ENCODE peak calls at places on chromosomes 16 and 17, in five cellular contexts. K is PC-3, G is stomach, I is fibroblast of lung, J is tibial artery. Q is an unnamed sample.

GRCh38 chr16:278863-279366 is 1.5 kb upstream of the ARHGDIG start:
- DNase-seq in K (peak; percentile 59), G (peak; percentile 87), I (peak; percentile 51), J (no peak), Q (peak; percentile 27)

GRCh38 chr17:80277751-80278671 is 17.4 kb downstream of the RNF213 start:
- DNase-seq in K (no peak), G (no peak), I (peak; percentile 17), J (no peak), Q (peak; percentile 25)

GRCh38 chr17:7841309-7841621 is 7.2 kb downstream of the KDM6B start:
- DNase-seq in K (no peak), G (no peak), I (no peak), J (no peak), Q (no peak)

GRCh38 chr16:4388275-4389021 is 16.8 kb downstream of the VASN start:
- DNase-seq in K (no peak), G (no peak), I (no peak), J (peak; percentile 96), Q (no peak)

GRCh38 chr16:372584-372983 is 2.2 kb upstream of the MRPL28 start:
- DNase-seq in K (no peak), G (no peak), I (no peak), J (no peak), Q (no peak)

GRCh38 chr16:23080747-23081146 is 68.5 kb downstream of the USP31 start:
- DNase-seq in K (no peak), G (no peak), I (peak; percentile 6), J (no peak), Q (no peak)

GRCh38 chr17:6894206-6894528 is 62.6 kb upstream of the TEKT1 start:
- DNase-seq in K (no peak), G (no peak), I (no peak), J (no peak), Q (no peak)

GRCh38 chr17:1557355-1558095 is 5.1 kb downstream of the PITPNA start:
- DNase-seq in K (no peak), G (no peak), I (peak; percentile 61), J (no peak), Q (peak; percentile 44)

GRCh38 chr17:29357821-29358232 is 32.3 kb upstream of the TAOK1 start:
- DNase-seq in K (no peak), G (no peak), I (peak; percentile 48), J (no peak), Q (no peak)

GRCh38 chr16:3578121-3578520 is 918 bp upstream of the NLRC3 start:
- DNase-seq in K (no peak), G (no peak), I (no peak), J (no peak), Q (no peak)

GRCh38 chr17:30950669-30951399 is 20.0 kb upstream of the RNF135 start:
- DNase-seq in K (peak; percentile 46), G (peak; percentile 60), I (peak; percentile 65), J (peak; percentile 77), Q (peak; percentile 81)

GRCh38 chr16:69345923-69346322 is 5.7 kb downstream of the TMED6 start:
- DNase-seq in K (no peak), G (no peak), I (no peak), J (no peak), Q (no peak)

GRCh38 chr16:51302042-51302441 is 151.0 kb upstream of the SALL1 start:
- DNase-seq in K (no peak), G (no peak), I (no peak), J (no peak), Q (no peak)

DNA sequence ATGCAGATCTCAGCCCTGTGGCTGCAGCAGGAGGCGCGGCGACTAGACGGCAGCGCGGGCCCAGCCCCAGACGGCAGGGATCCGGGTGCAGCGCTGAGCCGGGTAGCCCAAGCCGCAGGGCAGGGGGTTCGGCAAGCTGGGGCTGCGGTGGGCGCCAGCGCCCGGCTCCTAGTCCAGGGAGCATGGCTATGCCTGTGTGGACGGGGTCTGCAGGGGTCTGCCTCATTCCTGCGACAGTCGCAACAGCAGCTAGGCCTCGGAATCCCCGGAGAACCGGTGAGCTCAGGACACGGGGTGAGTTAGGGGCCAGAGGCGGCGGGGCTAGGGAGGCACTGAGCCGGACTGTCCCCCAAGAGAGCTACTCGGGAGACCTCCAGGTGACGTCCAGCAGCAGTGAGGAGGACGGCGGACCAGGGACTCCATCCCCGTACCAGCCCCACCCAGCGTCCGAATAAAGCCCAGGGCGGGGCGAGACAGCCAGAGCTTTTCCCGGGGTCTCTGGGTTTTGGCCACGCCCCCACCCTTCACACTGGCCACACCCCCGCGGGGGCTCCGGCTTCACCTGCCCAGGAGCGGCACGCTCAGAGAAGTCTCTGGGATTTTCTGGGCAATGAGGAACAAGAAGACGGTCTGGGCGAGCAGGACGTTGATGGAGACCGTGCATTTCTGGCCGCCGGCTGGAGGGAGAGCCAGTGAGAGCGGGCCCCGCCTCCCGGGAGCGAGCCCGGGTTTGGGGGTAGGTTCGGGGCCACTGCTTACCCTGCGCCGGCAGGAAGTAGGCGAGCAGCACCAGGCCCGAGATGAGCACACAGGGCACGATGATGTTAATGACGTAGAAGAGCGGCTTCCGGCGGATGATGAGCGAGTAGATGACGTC is 1.1 kb downstream of the C17orf107 start:
- DNase-seq in K (no peak), G (peak; percentile 51), I (peak; percentile 21), J (no peak), Q (no peak)
- H3K4me3 ChIP-seq in K (no peak overlapping the region), G (peak overlapping the region; percentile 52), I (no peak overlapping the region), J (peak overlapping the region; percentile 59), Q (peak overlapping the region; percentile 57)

GRCh38 chr16:50102046-50102756 is 36.4 kb downstream of the HEATR3 start:
- DNase-seq in K (no peak), G (no peak), I (peak; percentile 83), J (no peak), Q (peak; percentile 81)
- H3K36me3 ChIP-seq in K (peaks cover 10% of the 10 kb centered on the region), G (peaks cover 87% of the 10 kb centered on the region), I (peaks cover 8% of the 10 kb centered on the region), J (peaks cover 67% of the 10 kb centered on the region), Q (peaks cover 35% of the 10 kb centered on the region)

DNA sequence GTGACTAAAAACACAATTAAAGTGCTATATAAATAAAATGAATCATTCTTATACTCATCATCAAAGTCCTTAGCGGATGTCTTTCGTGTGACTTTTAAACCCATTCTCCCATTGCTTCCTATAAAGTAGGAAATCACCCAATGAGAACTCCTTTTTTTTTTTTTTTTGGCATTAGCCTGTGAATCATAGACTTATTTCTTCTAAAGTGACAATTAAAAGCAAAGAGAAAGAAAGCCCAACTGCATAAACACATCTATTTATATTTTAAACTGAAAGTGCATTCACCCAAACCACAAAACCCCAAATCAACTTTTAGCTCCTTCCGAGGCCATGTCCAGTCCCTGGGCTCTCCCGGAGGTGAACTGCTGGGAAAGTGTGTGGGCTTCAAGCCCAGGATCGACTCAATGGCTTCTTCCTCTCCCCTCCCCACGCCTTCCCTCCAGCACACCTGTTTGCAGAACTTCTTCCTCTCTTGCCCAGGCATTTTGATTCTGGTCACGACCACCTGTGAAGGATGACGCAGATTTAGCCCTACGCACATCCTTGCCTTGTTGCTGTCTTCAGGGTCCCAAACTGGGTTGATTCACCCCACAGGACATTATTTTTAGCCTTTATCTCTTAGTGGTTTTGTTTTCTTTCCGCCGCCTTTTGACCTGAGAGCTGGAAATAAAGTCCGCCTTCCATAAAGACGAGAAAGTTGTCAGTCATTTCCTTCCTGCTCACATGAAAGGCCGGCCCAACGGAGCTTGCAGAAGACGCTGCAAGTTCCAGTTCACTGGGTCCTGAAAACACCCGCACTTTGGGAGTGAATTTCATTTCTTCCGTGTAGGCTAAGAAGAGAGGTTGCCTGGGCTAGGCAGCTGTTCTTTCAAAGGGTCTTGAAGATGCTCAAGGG is 166.8 kb downstream of the MAP2K6 start:
- DNase-seq in K (no peak), G (no peak), I (peak; percentile 46), J (no peak), Q (no peak)
- H3K4me3 ChIP-seq in K (no peak overlapping the region), G (peak overlapping the region; percentile 31), I (no peak overlapping the region), J (no peak overlapping the region), Q (no peak overlapping the region)

GRCh38 chr17:41971721-41972523 is 5.3 kb downstream of the CNP start:
- DNase-seq in K (no peak), G (no peak), I (no peak), J (peak; percentile 54), Q (no peak)

GRCh38 chr17:41974031-41974430 is 7.4 kb downstream of the CNP start:
- DNase-seq in K (no peak), G (no peak), I (no peak), J (peak; percentile 42), Q (no peak)

GRCh38 chr17:41972571-41973411 is 6.2 kb downstream of the CNP start:
- DNase-seq in K (peak; percentile 80), G (peak; percentile 82), I (no peak), J (peak; percentile 57), Q (peak; percentile 31)

GRCh38 chr17:41974658-41975057 is 8.1 kb downstream of the CNP start:
- DNase-seq in K (no peak), G (no peak), I (no peak), J (peak; percentile 61), Q (no peak)

GRCh38 chr17:41973457-41973856 is 6.9 kb downstream of the CNP start:
- DNase-seq in K (no peak), G (no peak), I (no peak), J (peak; percentile 58), Q (no peak)
- H3K36me3 ChIP-seq in K (peaks cover 24% of the 10 kb centered on the region), G (peaks cover 94% of the 10 kb centered on the region), I (peaks cover 31% of the 10 kb centered on the region), J (peaks cover 95% of the 10 kb centered on the region), Q (peaks cover 77% of the 10 kb centered on the region)

GRCh38 chr16:49338867-49339266 is 34.7 kb upstream of the C16orf78 start:
- DNase-seq in K (no peak), G (peak; percentile 3), I (no peak), J (no peak), Q (no peak)
- H3K4me3 ChIP-seq in K (no peak overlapping the region), G (no peak overlapping the region), I (no peak overlapping the region), J (no peak overlapping the region), Q (no peak overlapping the region)

GRCh38 chr17:51257150-51258081 is 2.4 kb downstream of the MBTD1 start:
- DNase-seq in K (peak; percentile 11), G (no peak), I (peak; percentile 11), J (no peak), Q (no peak)
- H3K36me3 ChIP-seq in K (peaks cover 26% of the 10 kb centered on the region), G (peaks cover 22% of the 10 kb centered on the region), I (no peaks in the 10 kb centered on the region), J (no peaks in the 10 kb centered on the region), Q (no peaks in the 10 kb centered on the region)

DNA sequence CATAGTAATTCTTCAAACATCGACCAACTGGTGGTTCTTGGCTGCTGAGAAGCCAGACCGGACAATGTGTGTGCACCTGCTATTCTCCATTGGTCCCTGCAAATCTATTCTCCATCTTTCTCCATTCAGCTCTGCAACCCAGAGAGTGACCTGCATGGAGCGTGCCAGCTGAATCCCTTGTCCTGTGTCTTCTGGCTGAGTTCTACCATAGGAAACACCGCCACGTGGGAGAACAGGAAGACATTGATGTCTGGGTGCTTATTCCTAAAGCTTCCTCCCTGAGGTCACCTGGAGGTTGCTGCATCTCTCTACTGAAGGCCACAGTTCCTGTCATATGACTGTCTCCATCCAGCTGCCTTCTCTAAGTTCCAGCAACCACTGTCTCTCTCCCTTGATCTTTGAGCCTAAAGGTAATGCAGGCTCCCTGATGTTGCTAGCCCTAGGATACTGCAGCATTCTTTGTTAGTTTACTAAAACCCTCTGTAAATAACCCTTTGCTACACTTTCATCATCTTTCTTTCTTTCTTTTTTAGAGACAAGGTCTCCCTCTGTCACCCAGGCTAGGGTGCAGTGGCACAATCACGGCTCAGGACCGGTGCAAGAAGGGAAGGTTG is 10.6 kb upstream of the SMG1 start:
- DNase-seq in K (no peak), G (no peak), I (no peak), J (no peak), Q (no peak)
- H3K4me3 ChIP-seq in K (no peak overlapping the region), G (no peak overlapping the region), I (no peak overlapping the region), J (no peak overlapping the region), Q (no peak overlapping the region)

Q was measured in brain microvascular endothelial cell.